ENCODE peak calls at places on chromosomes 11 and 22, in ten cellular contexts. E is hepatocyte, J is A549, H is H1, W is K562, T is H9, I is IMR-90, M is OCI-LY7, O is HCT116, Y is SK-N-SH. Z is an unnamed sample.

GRCh38 chr11:70846781-70847400 is 405.5 kb downstream of the SHANK2 start:
- DNase-seq in E (no peak), J (no peak), H (no peak), W (no peak), T (no peak), I (no peak), M (no peak), O (no peak), Y (no peak), Z (no peak)

GRCh38 chr11:84383571-84383970 is 1097.4 kb upstream of the CCDC90B start:
- DNase-seq in E (no peak), J (no peak), H (no peak), W (no peak), T (no peak), I (no peak), M (no peak), O (no peak), Y (no peak), Z (no peak)

GRCh38 chr11:131977231-131977630 is 606.8 kb downstream of the NTM start:
- DNase-seq in E (no peak), J (no peak), H (no peak), W (no peak), T (peak; percentile 39), I (peak; percentile 43), M (no peak), O (no peak), Y (no peak), Z (peak; percentile 75)

GRCh38 chr11:121212696-121213567 is 79.6 kb upstream of the SC5D start:
- DNase-seq in E (no peak), J (no peak), H (peak; percentile 16), W (no peak), T (no peak), I (no peak), M (no peak), O (no peak), Y (no peak), Z (no peak)

GRCh38 chr11:57324154-57324885 is 432 bp downstream of the TNKS1BP1 start:
- DNase-seq in E (peak; percentile 81), J (peak; percentile 60), H (peak; percentile 83), W (peak; percentile 79), T (peak; percentile 82), I (peak; percentile 48), M (no peak), O (no peak), Y (peak; percentile 94), Z (peak; percentile 20)

GRCh38 chr11:95372097-95372656 is 141.2 kb upstream of the SESN3 start:
- DNase-seq in E (no peak), J (no peak), H (no peak), W (no peak), T (no peak), I (no peak), M (no peak), O (no peak), Y (no peak), Z (no peak)

GRCh38 chr11:93564895-93565294 is 21.7 kb upstream of the SMCO4 start:
- DNase-seq in E (peak; percentile 22), J (no peak), H (no peak), W (no peak), T (no peak), I (no peak), M (no peak), O (no peak), Y (peak; percentile 41), Z (no peak)

GRCh38 chr11:114011443-114011842 is 36.5 kb downstream of the HTR3A start:
- DNase-seq in E (no peak), J (no peak), H (no peak), W (no peak), T (no peak), I (no peak), M (no peak), O (no peak), Y (no peak), Z (no peak)

GRCh38 chr11:111408789-111409727 is 30.0 kb upstream of the POU2AF1 start:
- DNase-seq in E (no peak), J (no peak), H (no peak), W (no peak), T (no peak), I (peak; percentile 63), M (no peak), O (no peak), Y (no peak), Z (no peak)

GRCh38 chr11:35330924-35331323 is 88.4 kb downstream of the SLC1A2 start:
- DNase-seq in E (no peak), J (no peak), H (no peak), W (no peak), T (no peak), I (no peak), M (no peak), O (no peak), Y (no peak), Z (no peak)

GRCh38 chr11:119218141-119218878 is 12.2 kb downstream of the CBL start:
- DNase-seq in E (peak; percentile 7), J (peak; percentile 68), H (no peak), W (no peak), T (no peak), I (peak; percentile 99), M (no peak), O (peak; percentile 92), Y (no peak), Z (peak; percentile 99)

GRCh38 chr11:44051171-44051570 is 3.4 kb downstream of the ACCSL start:
- DNase-seq in E (no peak), J (no peak), H (no peak), W (no peak), T (no peak), I (no peak), M (no peak), O (no peak), Y (no peak), Z (no peak)

GRCh38 chr11:65417702-65418430 is 4.7 kb upstream of the NEAT1 start:
- DNase-seq in E (peak; percentile 74), J (no peak), H (peak; percentile 53), W (no peak), T (no peak), I (peak; percentile 28), M (peak; percentile 56), O (no peak), Y (peak; percentile 41), Z (peak; percentile 9)

GRCh38 chr22:23237201-23237798 is 57.0 kb downstream of the BCR start:
- DNase-seq in E (peak; percentile 38), J (no peak), H (no peak), W (peak; percentile 91), T (peak; percentile 61), I (peak; percentile 66), M (no peak), O (no peak), Y (no peak), Z (no peak)

GRCh38 chr22:28791124-28791523 is 9.2 kb downstream of the XBP1 start:
- DNase-seq in E (no peak), J (no peak), H (no peak), W (no peak), T (no peak), I (no peak), M (no peak), O (no peak), Y (no peak), Z (no peak)
- H3K4me2 ChIP-seq in E (no peak overlapping the region), J (no peak overlapping the region), H (no peak overlapping the region), W (no peak overlapping the region), T (no peak overlapping the region), I (no peak overlapping the region), M (peak overlapping the region; percentile 56), O (no peak overlapping the region), Y (no peak overlapping the region), Z (no peak overlapping the region)

GRCh38 chr11:69218271-69218682 is 62.5 kb downstream of the SMIM38 start:
- DNase-seq in E (no peak), J (no peak), H (peak; percentile 29), W (no peak), T (peak; percentile 20), I (peak; percentile 15), M (no peak), O (no peak), Y (no peak), Z (no peak)
- TF ChIP-seq CTCF in E (no peak), J (no peak), H (no peak), W (no peak), T (no peak), I (no peak), M (no peak), O (no peak), Y (no peak), Z (no peak)

GRCh38 chr22:48097723-48098122 is 1335.3 kb downstream of the TBC1D22A start:
- DNase-seq in E (no peak), J (no peak), H (no peak), W (no peak), T (no peak), I (no peak), M (peak; percentile 77), O (no peak), Y (no peak), Z (no peak)

GRCh38 chr22:48098936-48099245 is 1336.4 kb downstream of the TBC1D22A start:
- DNase-seq in E (no peak), J (no peak), H (no peak), W (no peak), T (peak; percentile 10), I (no peak), M (no peak), O (no peak), Y (no peak), Z (no peak)

GRCh38 chr22:48099671-48100070 is 1337.2 kb downstream of the TBC1D22A start:
- DNase-seq in E (no peak), J (no peak), H (no peak), W (no peak), T (peak; percentile 14), I (no peak), M (no peak), O (no peak), Y (no peak), Z (no peak)

GRCh38 chr22:48099251-48099650 is 1336.8 kb downstream of the TBC1D22A start:
- DNase-seq in E (no peak), J (no peak), H (no peak), W (no peak), T (peak; percentile 24), I (no peak), M (peak; percentile 66), O (no peak), Y (no peak), Z (no peak)

DNA sequence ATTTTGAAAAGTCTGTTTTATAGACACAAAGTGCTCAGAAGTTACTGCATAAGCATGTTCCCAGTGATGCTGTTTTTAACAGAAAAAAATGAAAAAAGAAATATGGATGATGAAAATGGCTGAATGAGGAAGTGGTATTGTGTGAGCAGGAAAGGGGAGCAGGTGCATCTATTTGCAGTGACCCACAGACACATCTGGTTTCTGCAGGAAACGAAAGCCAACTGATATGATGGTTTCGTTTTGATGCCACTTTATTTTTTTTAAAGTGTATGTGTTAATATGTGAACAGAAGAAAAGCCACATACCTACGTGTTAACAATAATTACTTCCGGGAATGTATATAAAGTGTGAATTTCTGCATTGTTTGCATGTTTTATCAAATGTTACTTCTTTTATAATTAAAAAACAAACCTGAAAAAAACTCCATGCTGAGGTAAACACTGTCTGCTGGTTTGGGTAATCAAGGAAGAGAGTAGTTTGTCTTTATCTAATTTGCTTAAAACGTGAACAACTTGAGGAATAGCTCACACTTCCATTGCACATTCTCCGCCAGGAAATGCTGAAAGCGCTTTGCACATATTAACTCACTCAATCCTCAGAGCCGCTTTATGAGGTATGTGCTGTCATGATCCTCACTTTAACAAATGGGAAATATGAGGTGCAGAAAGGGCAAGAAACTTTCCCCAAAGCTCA is 1335.9 kb downstream of the TBC1D22A start:
- DNase-seq in E (no peak), J (no peak), H (no peak), W (no peak), T (no peak), I (no peak), M (peak; percentile 96), O (no peak), Y (no peak), Z (no peak)
- H3K4me2 ChIP-seq in E (no peak overlapping the region), J (no peak overlapping the region), H (no peak overlapping the region), W (no peak overlapping the region), T (no peak overlapping the region), I (no peak overlapping the region), M (peak overlapping the region; percentile 80), O (no peak overlapping the region), Y (no peak overlapping the region), Z (no peak overlapping the region)

GRCh38 chr22:20967697-20968201 is 694 bp downstream of the AIFM3 start:
- DNase-seq in E (no peak), J (no peak), H (peak; percentile 72), W (peak; percentile 84), T (peak; percentile 53), I (no peak), M (no peak), O (no peak), Y (peak; percentile 47), Z (no peak)
- TF ChIP-seq CTCF in E (no peak), J (no peak), H (no peak), W (peak; percentile 22), T (peak; percentile 28), I (no peak), M (no peak), O (no peak), Y (no peak), Z (no peak)

Z was measured in PC-3.